ENCODE peak calls at places on chromosomes 16 and 17, in four cellular contexts. V is cardiac muscle cell, D is suprapubic skin, T is WERI-Rb-1. H is an unnamed sample.

GRCh38 chr17:58200024-58200633 is 7.6 kb downstream of the EPX start:
- DNase-seq in V (peak), T (peak), D (no peak), H (peak)

GRCh38 chr17:44501866-44502265 is 1.3 kb downstream of the GPATCH8 start:
- DNase-seq in V (peak), D (no peak), T (no peak), H (no peak)

GRCh38 chr17:14545156-14545906 is 244.4 kb downstream of the HS3ST3B1 start:
- DNase-seq in V (no peak), T (no peak), D (no peak), H (no peak)

GRCh38 chr17:48678141-48678971 is 44.0 kb downstream of the PRAC1 start:
- DNase-seq in D (peak), V (peak), T (peak), H (peak)

GRCh38 chr16:84459517-84459894 is 45.0 kb downstream of the MEAK7 start:
- DNase-seq in D (no peak), T (no peak), V (no peak), H (no peak)

GRCh38 chr17:40329981-40330794 is 21.2 kb downstream of the RARA start:
- DNase-seq in V (no peak), D (peak), T (peak), H (no peak)

GRCh38 chr17:21170829-21171228 is 43.1 kb downstream of the TMEM11 start:
- DNase-seq in V (no peak), D (no peak), T (no peak), H (no peak)

GRCh38 chr17:8015957-8016631 is 13.7 kb downstream of the GUCY2D start:
- DNase-seq in T (peak), D (no peak), V (peak), H (no peak)

GRCh38 chr16:9946022-9946720 is 236.1 kb downstream of the GRIN2A start:
- DNase-seq in D (no peak), V (no peak), T (peak), H (no peak)

GRCh38 chr17:70767102-70767701 is 597.9 kb downstream of the KCNJ2 start:
- DNase-seq in V (peak), T (no peak), D (no peak), H (peak)

GRCh38 chr16:87178977-87179376 is 138.2 kb downstream of the C16orf95 start:
- DNase-seq in D (no peak), V (peak), T (no peak), H (peak)

GRCh38 chr16:87328846-87329245 is 11.7 kb upstream of the C16orf95 start:
- DNase-seq in V (no peak), T (no peak), D (no peak), H (no peak)

GRCh38 chr17:31559647-31560501 is 168.4 kb downstream of the RAB11FIP4 start:
- DNase-seq in V (no peak), T (no peak), D (no peak), H (peak)

GRCh38 chr16:83200005-83200779 is 573.4 kb downstream of the CDH13 start:
- DNase-seq in D (no peak), T (peak), V (peak), H (peak)

GRCh38 chr17:46817151-46817900 is 1.2 kb downstream of the WNT3 start:
- DNase-seq in T (no peak), D (no peak), V (no peak), H (no peak)

GRCh38 chr17:6815775-6816174 is 15.8 kb downstream of the TEKT1 start:
- DNase-seq in D (no peak), V (no peak), T (no peak), H (no peak)

GRCh38 chr17:46742539-46743270 is 75.8 kb downstream of the WNT3 start:
- DNase-seq in T (no peak), D (no peak), V (peak), H (peak)

GRCh38 chr16:57270221-57271062 is 14.0 kb downstream of the PLLP start:
- DNase-seq in T (no peak), V (no peak), D (peak), H (no peak)

GRCh38 chr16:48323783-48324775 is 61.1 kb downstream of the SIAH1 start:
- DNase-seq in V (no peak), T (no peak), D (no peak), H (no peak)

GRCh38 chr17:38777641-38778250 is 21.6 kb downstream of the PIP4K2B start:
- DNase-seq in T (no peak), D (no peak), V (no peak), H (no peak)

GRCh38 chr17:39939588-39940419 is 12.3 kb downstream of the LRRC3C start:
- DNase-seq in V (no peak), D (no peak), T (peak), H (no peak)

GRCh38 chr16:52497067-52497816 is 49.7 kb downstream of the TOX3 start:
- DNase-seq in D (no peak), V (peak), T (no peak), H (peak)

GRCh38 chr17:82022981-82023446 is at the start of gene LRRC45:
- DNase-seq in V (peak), T (peak), D (peak), H (peak)

GRCh38 chr16:67528222-67528869 is at the start of gene RIPOR1:
- DNase-seq in V (peak), T (peak), D (peak), H (no peak)

GRCh38 chr16:83402969-83403368 is 404.8 kb upstream of the HSBP1 start:
- DNase-seq in D (no peak), T (no peak), V (no peak), H (peak)

GRCh38 chr17:40361925-40362695 is 2.4 kb downstream of the GJD3 start:
- DNase-seq in T (no peak), V (no peak), D (no peak), H (no peak)

GRCh38 chr16:6482861-6483530 is 849.6 kb upstream of the RBFOX1 start:
- DNase-seq in T (no peak), V (no peak), D (no peak), H (no peak)

GRCh38 chr17:40322417-40323315 is 13.7 kb downstream of the RARA start:
- DNase-seq in T (no peak), D (peak), V (no peak), H (peak)

GRCh38 chr16:65136656-65137055 is 14.8 kb upstream of the CDH11 start:
- DNase-seq in D (no peak), V (no peak), T (no peak), H (no peak)

GRCh38 chr16:80369559-80369958 is 171.2 kb upstream of the DYNLRB2 start:
- DNase-seq in T (no peak), V (peak), D (no peak), H (peak)

GRCh38 chr17:68491864-68492263 is 20.4 kb upstream of the PRKAR1A start:
- DNase-seq in T (no peak), V (no peak), D (peak), H (no peak)

GRCh38 chr17:80384078-80384960 is 30.6 kb upstream of the ENDOV start:
- DNase-seq in V (no peak), D (no peak), T (no peak), H (no peak)

GRCh38 chr16:84738255-84739038 is 38.6 kb downstream of the USP10 start:
- DNase-seq in T (peak), D (no peak), V (peak), H (peak)

GRCh38 chr17:35243459-35244204 is 760 bp downstream of the SLFN5 start:
- DNase-seq in D (peak), T (no peak), V (peak), H (peak)

GRCh38 chr16:27217256-27217655 is 13.9 kb downstream of the KDM8 start:
- DNase-seq in D (no peak), T (no peak), V (peak), H (peak)

GRCh38 chr17:2123467-2124251 is 68.8 kb downstream of the HIC1 start:
- DNase-seq in D (no peak), T (no peak), V (no peak), H (no peak)

GRCh38 chr17:9924735-9925191 is 19.7 kb upstream of the RCVRN start:
- DNase-seq in T (peak), D (no peak), V (peak), H (peak)

GRCh38 chr16:49464877-49465504 is 91.4 kb downstream of the C16orf78 start:
- DNase-seq in T (no peak), V (peak), D (peak), H (no peak)

GRCh38 chr16:49467540-49468372 is 94.2 kb downstream of the C16orf78 start:
- DNase-seq in T (no peak), D (peak), V (no peak), H (no peak)

GRCh38 chr16:49466881-49467280 is 93.3 kb downstream of the C16orf78 start:
- DNase-seq in T (no peak), V (no peak), D (peak), H (no peak)

GRCh38 chr16:49465661-49466528 is 92.3 kb downstream of the C16orf78 start:
- DNase-seq in D (peak), V (no peak), T (no peak), H (no peak)

DNA sequence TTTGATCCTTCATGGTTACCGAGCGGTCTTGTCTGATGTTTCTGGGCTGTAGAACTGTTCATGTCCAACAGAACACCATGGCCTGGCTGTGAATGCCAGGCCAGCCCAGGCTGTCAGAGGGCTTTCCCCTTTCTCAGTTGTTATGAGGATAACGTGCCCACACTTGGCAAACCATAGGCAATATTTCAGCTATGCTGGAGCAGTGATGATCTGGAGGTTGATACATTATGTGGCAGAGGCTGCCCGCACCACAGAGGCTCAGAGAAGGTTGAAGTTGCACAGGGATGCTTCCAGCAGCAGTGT is 92.9 kb downstream of the C16orf78 start:
- DNase-seq in V (no peak), T (no peak), D (peak), H (no peak)
- H3K27ac ChIP-seq in V (no peak), T (no peak), D (no peak), H (no peak)

GRCh38 chr17:32609085-32609484 is 122.3 kb downstream of the CDK5R1 start:
- DNase-seq in V (no peak), D (no peak), T (peak), H (peak)
- TF ChIP-seq CTCF in V (no peak), D (no peak), T (peak), H (peak)

DNA sequence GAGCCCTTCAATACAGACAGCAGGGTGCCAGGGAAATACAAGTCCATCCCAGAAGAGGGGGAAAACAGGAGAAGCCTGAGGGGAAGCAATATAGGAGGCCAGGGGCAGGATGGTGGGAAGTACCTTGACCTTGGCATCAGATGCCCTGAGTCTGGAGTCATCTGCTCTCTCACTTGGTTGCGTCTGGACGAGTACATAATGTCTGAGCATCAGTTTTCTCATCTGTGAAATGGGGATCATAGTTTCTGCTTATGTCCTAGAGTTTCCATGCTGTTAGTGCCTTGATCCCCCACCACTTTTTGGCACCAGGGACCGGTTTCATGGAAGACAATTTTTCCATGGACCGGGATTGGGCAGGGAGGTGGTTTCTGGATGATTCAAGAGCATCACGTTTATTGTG is 2.3 kb downstream of the STAT5A start:
- DNase-seq in T (no peak), V (no peak), D (peak), H (no peak)
- H3K27ac ChIP-seq in T (no peak), V (no peak), D (no peak), H (no peak)

GRCh38 chr16:69138608-69139007 is 6.2 kb downstream of the UTP4 start:
- DNase-seq in V (no peak), D (no peak), T (no peak), H (no peak)
- TF ChIP-seq CTCF in V (no peak), D (no peak), T (no peak), H (no peak)

GRCh38 chr17:83190601-83191387 is 111.4 kb downstream of the METRNL start:
- DNase-seq in V (no peak), T (peak), D (peak), H (no peak)

GRCh38 chr17:83189673-83190385 is 110.4 kb downstream of the METRNL start:
- DNase-seq in V (no peak), D (peak), T (peak), H (no peak)

GRCh38 chr17:83186751-83187421 is 107.5 kb downstream of the METRNL start:
- DNase-seq in V (no peak), T (peak), D (no peak), H (no peak)

GRCh38 chr17:83187782-83188311 is 108.4 kb downstream of the METRNL start:
- DNase-seq in T (no peak), V (no peak), D (no peak), H (no peak)

GRCh38 chr17:83189013-83189672 is 109.7 kb downstream of the METRNL start:
- DNase-seq in D (peak), T (peak), V (no peak), H (no peak)
- H3K27ac ChIP-seq in D (peak), T (no peak), V (no peak), H (no peak)

H was measured in RWPE1.